ENCODE peak calls at places on chromosomes 7 and 10, in seven cellular contexts. Y is ELR; B is effector CD4-positive, alpha-beta T cell; E is dorsolateral prefrontal cortex; Q is EL; M is KBM-7; R is GM03348. G is an unnamed sample.

GRCh38 chr10:72090326-72090725 is 2.0 kb upstream of the SPOCK2 start:
- DNase-seq in M (no peak), B (no peak), Q (no peak), R (no peak), E (no peak), Y (no peak), G (no peak)

GRCh38 chr7:98163704-98164478 is 47.3 kb upstream of the BHLHA15 start:
- DNase-seq in M (no peak), R (no peak), E (no peak), Y (peak), Q (peak), B (no peak), G (no peak)

GRCh38 chr10:129033790-129034272 is 433.2 kb upstream of the MGMT start:
- DNase-seq in Y (no peak), R (no peak), B (no peak), M (peak), Q (no peak), E (no peak), G (no peak)

GRCh38 chr10:45490277-45490676 is 116.3 kb downstream of the ALOX5 start:
- DNase-seq in Y (no peak), E (no peak), R (no peak), Q (no peak), B (no peak), M (no peak), G (no peak)

GRCh38 chr7:77393261-77393660 is 22.9 kb downstream of the GSAP start:
- DNase-seq in M (no peak), Q (peak), Y (peak), R (no peak), B (no peak), E (no peak), G (no peak)

GRCh38 chr10:43057831-43058340 is 19.0 kb upstream of the RET start:
- DNase-seq in R (no peak), Y (no peak), Q (no peak), B (no peak), E (peak), M (no peak), G (no peak)

GRCh38 chr10:11154809-11155208 is 137.1 kb downstream of the CELF2 start:
- DNase-seq in Q (peak), B (no peak), R (no peak), E (no peak), M (no peak), Y (no peak), G (no peak)

GRCh38 chr10:82866424-82867020 is 991.5 kb downstream of the NRG3 start:
- DNase-seq in Y (peak), Q (peak), B (no peak), R (no peak), E (no peak), M (no peak), G (no peak)

GRCh38 chr7:41189866-41190265 is 513.0 kb downstream of the INHBA start:
- DNase-seq in Y (peak), E (no peak), R (peak), Q (peak), M (no peak), B (no peak), G (no peak)

GRCh38 chr7:139479620-139480019 is 3.9 kb downstream of the KLRG2 start:
- DNase-seq in Q (no peak), B (no peak), M (no peak), R (no peak), Y (no peak), E (no peak), G (no peak)

GRCh38 chr10:107013258-107014001 is 151.1 kb downstream of the SORCS1 start:
- DNase-seq in Q (no peak), B (no peak), E (no peak), M (no peak), Y (no peak), R (no peak), G (no peak)

GRCh38 chr10:88553116-88553752 is 29.9 kb downstream of the RNLS start:
- DNase-seq in R (peak), B (peak), E (no peak), M (peak), Y (peak), Q (peak), G (peak)

GRCh38 chr7:99203092-99203491 is 4.8 kb downstream of the KPNA7 start:
- DNase-seq in B (no peak), Y (no peak), Q (no peak), M (no peak), R (no peak), E (no peak), G (no peak)

GRCh38 chr10:71394926-71395562 is 1.7 kb upstream of the CDH23 start:
- DNase-seq in B (no peak), R (no peak), Q (no peak), Y (no peak), E (no peak), M (no peak), G (no peak)

GRCh38 chr7:127995866-127996215 is 35.4 kb downstream of the LRRC4 start:
- DNase-seq in Y (no peak), B (no peak), Q (no peak), M (no peak), R (peak), E (no peak), G (no peak)

GRCh38 chr10:103276251-103276936 is 544 bp upstream of the INA start:
- DNase-seq in R (no peak), Q (no peak), B (no peak), E (no peak), Y (no peak), M (peak), G (no peak)

GRCh38 chr7:108614903-108615302 is 45.2 kb downstream of the DNAJB9 start:
- DNase-seq in B (no peak), R (no peak), Y (no peak), Q (no peak), M (no peak), E (no peak), G (no peak)

GRCh38 chr10:28595618-28596017 is 62.7 kb downstream of the WAC start:
- DNase-seq in Y (no peak), M (no peak), E (no peak), B (no peak), R (peak), Q (peak), G (no peak)

GRCh38 chr7:50216626-50217025 is 87.9 kb upstream of the IKZF1 start:
- DNase-seq in Q (no peak), M (no peak), B (no peak), R (no peak), Y (no peak), E (no peak), G (no peak)

GRCh38 chr10:124378817-124379510 is 39.8 kb downstream of the OAT start:
- DNase-seq in B (no peak), R (no peak), M (no peak), Q (no peak), Y (no peak), E (no peak), G (no peak)

GRCh38 chr7:84603545-84603944 is 409.0 kb upstream of the SEMA3A start:
- DNase-seq in R (no peak), Q (no peak), E (no peak), Y (no peak), B (no peak), M (no peak), G (no peak)

GRCh38 chr7:81604075-81604807 is 165.6 kb downstream of the HGF start:
- DNase-seq in Q (peak), Y (peak), E (no peak), B (no peak), M (no peak), R (no peak), G (no peak)

GRCh38 chr10:126571203-126571602 is 99.3 kb downstream of the C10orf90 start:
- DNase-seq in E (no peak), R (no peak), Y (no peak), B (no peak), M (no peak), Q (no peak), G (no peak)

GRCh38 chr7:139749545-139749944 is 28.3 kb downstream of the HIPK2 start:
- DNase-seq in M (no peak), Y (no peak), Q (no peak), E (no peak), B (no peak), R (no peak), G (no peak)

GRCh38 chr7:51311166-51311565 is 5.4 kb downstream of the COBL start:
- DNase-seq in Q (no peak), E (peak), R (no peak), M (no peak), Y (no peak), B (no peak), G (no peak)

GRCh38 chr10:21021843-21022594 is 124.9 kb upstream of the NEBL start:
- DNase-seq in M (no peak), Q (no peak), E (no peak), R (no peak), B (no peak), Y (no peak), G (no peak)

GRCh38 chr7:22417349-22417748 is 60.4 kb upstream of the RAPGEF5 start:
- DNase-seq in R (no peak), Y (no peak), Q (no peak), M (no peak), B (no peak), E (no peak), G (no peak)

G was measured in naive thymus-derived CD8-positive, alpha-beta T cell.